ENCODE peak calls at places on chromosomes 2 and 18, in nine cellular contexts. K is effector memory CD8-positive, alpha-beta T cell; U is CD4-positive, alpha-beta memory T cell; N is AG08395; C is stimulated activated naive CD4-positive, alpha-beta T cell treated with Interleukin-2 at 50 U/mL for 16 hours; M is caudate nucleus; W is NCI-H2171 treated with DMSO at 0.1 percent for 48 hours; F is Caki2; E is HCEC 1CT. P is an unnamed sample.

GRCh38 chr18:11154369-11154982 is 5.1 kb upstream of the PIEZO2 start:
- DNase-seq in K (no peak), U (no peak), N (peak; percentile 53), C (no peak), M (no peak), W (peak; percentile 57), F (peak; percentile 33), E (peak; percentile 55), P (peak; percentile 57)

GRCh38 chr2:203446780-203447179 is 88.3 kb downstream of the RAPH1 start:
- DNase-seq in K (no peak), U (no peak), N (no peak), C (no peak), M (no peak), W (no peak), F (no peak), E (no peak), P (no peak)

GRCh38 chr2:179096090-179096489 is 46.2 kb upstream of the CCDC141 start:
- DNase-seq in K (no peak), U (peak; percentile 2), N (no peak), C (no peak), M (no peak), W (no peak), F (no peak), E (no peak), P (peak; percentile 84)

GRCh38 chr2:112006076-112006410 is 49.0 kb upstream of the TMEM87B start:
- DNase-seq in K (no peak), U (no peak), N (peak; percentile 31), C (no peak), M (no peak), W (no peak), F (no peak), E (peak; percentile 86), P (no peak)

GRCh38 chr18:30622635-30623034 is 419.9 kb downstream of the DSC3 start:
- DNase-seq in K (no peak), U (no peak), N (no peak), C (no peak), M (no peak), W (no peak), F (no peak), E (no peak), P (no peak)

GRCh38 chr18:51385270-51385669 is 187.8 kb upstream of the MEX3C start:
- DNase-seq in K (no peak), U (no peak), N (no peak), C (no peak), M (no peak), W (no peak), F (no peak), E (no peak), P (no peak)

GRCh38 chr2:233446616-233447305 is 92.5 kb downstream of the DGKD start:
- DNase-seq in K (no peak), U (no peak), N (no peak), C (no peak), M (no peak), W (no peak), F (no peak), E (no peak), P (no peak)

GRCh38 chr2:189276277-189276676 is 96.7 kb upstream of the COL5A2 start:
- DNase-seq in K (no peak), U (no peak), N (peak; percentile 24), C (no peak), M (no peak), W (no peak), F (no peak), E (peak; percentile 98), P (no peak)

GRCh38 chr2:72512376-72512775 is 313.5 kb downstream of the EXOC6B start:
- DNase-seq in K (no peak), U (no peak), N (no peak), C (no peak), M (no peak), W (no peak), F (no peak), E (no peak), P (no peak)

GRCh38 chr18:388198-388597 is 112.3 kb downstream of the COLEC12 start:
- DNase-seq in K (no peak), U (no peak), N (no peak), C (no peak), M (no peak), W (no peak), F (no peak), E (no peak), P (no peak)

GRCh38 chr2:51782874-51783765 is 751.2 kb upstream of the NRXN1 start:
- DNase-seq in K (no peak), U (no peak), N (no peak), C (no peak), M (no peak), W (peak; percentile 73), F (peak; percentile 20), E (peak; percentile 32), P (peak; percentile 48)

GRCh38 chr18:61975526-61976326 is 82.9 kb upstream of the RNF152 start:
- DNase-seq in K (peak; percentile 32), U (peak; percentile 69), N (no peak), C (no peak), M (no peak), W (no peak), F (no peak), E (no peak), P (no peak)

GRCh38 chr2:207284556-207285450 is 119.1 kb upstream of the KLF7 start:
- DNase-seq in K (no peak), U (no peak), N (no peak), C (no peak), M (no peak), W (peak; percentile 10), F (no peak), E (no peak), P (peak; percentile 85)

GRCh38 chr2:162000466-162000865 is 73.5 kb downstream of the DPP4 start:
- DNase-seq in K (no peak), U (no peak), N (no peak), C (no peak), M (no peak), W (no peak), F (no peak), E (no peak), P (no peak)

GRCh38 chr2:18526429-18526828 is 34.0 kb downstream of the RDH14 start:
- DNase-seq in K (no peak), U (no peak), N (no peak), C (no peak), M (no peak), W (no peak), F (no peak), E (no peak), P (no peak)

GRCh38 chr18:9782073-9782857 is 74.2 kb downstream of the RAB31 start:
- DNase-seq in K (no peak), U (no peak), N (peak; percentile 73), C (no peak), M (no peak), W (no peak), F (peak; percentile 52), E (peak; percentile 95), P (no peak)

GRCh38 chr18:58113337-58113736 is 69.3 kb downstream of the NEDD4L start:
- DNase-seq in K (no peak), U (no peak), N (no peak), C (no peak), M (no peak), W (no peak), F (no peak), E (no peak), P (no peak)

GRCh38 chr2:72946466-72946865 is 29.1 kb downstream of the EMX1 start:
- DNase-seq in K (no peak), U (no peak), N (no peak), C (no peak), M (no peak), W (no peak), F (no peak), E (no peak), P (no peak)

GRCh38 chr2:109052922-109053321 is 63.9 kb upstream of the EDAR start:
- DNase-seq in K (no peak), U (no peak), N (no peak), C (no peak), M (no peak), W (no peak), F (no peak), E (no peak), P (no peak)

GRCh38 chr2:239189711-239190131 is 211.1 kb downstream of the HDAC4 start:
- DNase-seq in K (no peak), U (no peak), N (no peak), C (no peak), M (no peak), W (no peak), F (no peak), E (no peak), P (no peak)

GRCh38 chr2:182503886-182504285 is 77.0 kb upstream of the PDE1A start:
- DNase-seq in K (no peak), U (no peak), N (no peak), C (no peak), M (no peak), W (no peak), F (no peak), E (peak; percentile 79), P (no peak)

GRCh38 chr2:241853651-241854341 is 4.9 kb downstream of the PDCD1 start:
- DNase-seq in K (no peak), U (no peak), N (peak; percentile 69), C (no peak), M (no peak), W (no peak), F (no peak), E (no peak), P (no peak)

GRCh38 chr2:62055724-62056336 is 140.1 kb upstream of the B3GNT2 start:
- DNase-seq in K (no peak), U (no peak), N (no peak), C (no peak), M (no peak), W (no peak), F (no peak), E (no peak), P (no peak)

GRCh38 chr2:99066075-99066557 is 75.4 kb upstream of the C2orf15 start:
- DNase-seq in K (peak; percentile 11), U (peak; percentile 36), N (peak; percentile 33), C (no peak), M (no peak), W (peak; percentile 68), F (peak; percentile 38), E (peak; percentile 52), P (peak; percentile 68)

GRCh38 chr2:215753808-215754207 is 259.5 kb downstream of the MREG start:
- DNase-seq in K (no peak), U (no peak), N (no peak), C (no peak), M (no peak), W (no peak), F (no peak), E (no peak), P (no peak)

GRCh38 chr2:10973766-10974165 is 62.0 kb downstream of the KCNF1 start:
- DNase-seq in K (no peak), U (no peak), N (no peak), C (no peak), M (no peak), W (no peak), F (no peak), E (no peak), P (no peak)

GRCh38 chr2:182717451-182718215 is 1.6 kb downstream of the DNAJC10 start:
- DNase-seq in K (no peak), U (no peak), N (no peak), C (no peak), M (no peak), W (no peak), F (no peak), E (no peak), P (peak; percentile 16)

GRCh38 chr2:105769504-105769903 is 24.8 kb downstream of the NCK2 start:
- DNase-seq in K (no peak), U (no peak), N (no peak), C (no peak), M (no peak), W (no peak), F (no peak), E (no peak), P (no peak)

GRCh38 chr2:196902828-196903227 is 23.7 kb downstream of the PGAP1 start:
- DNase-seq in K (no peak), U (no peak), N (no peak), C (no peak), M (no peak), W (no peak), F (no peak), E (peak; percentile 35), P (no peak)

GRCh38 chr18:5879479-5879882 is 15.8 kb downstream of the TMEM200C start:
- DNase-seq in K (no peak), U (no peak), N (peak; percentile 48), C (no peak), M (no peak), W (peak; percentile 58), F (peak; percentile 13), E (peak; percentile 43), P (peak; percentile 68)

GRCh38 chr2:85470850-85471800 is 52.6 kb downstream of the SH2D6 start:
- DNase-seq in K (no peak), U (no peak), N (no peak), C (no peak), M (no peak), W (no peak), F (peak; percentile 73), E (peak; percentile 47), P (peak; percentile 64)